ENCODE peak calls at places on chromosomes 4 and X, in ten cellular contexts. X, E, G, O, D, L, M, J, C and A are unnamed samples.

GRCh38 chr4:75243570-75243969 is 270.6 kb downstream of the RCHY1 start:
- DNase-seq in X (no peak), C (no peak), M (no peak), G (no peak), D (no peak), J (no peak), E (no peak), L (no peak), O (no peak), A (no peak)

GRCh38 chr4:124454772-124455270 is 257.7 kb downstream of the ANKRD50 start:
- DNase-seq in G (no peak), O (no peak), J (no peak), D (no peak), E (no peak), C (no peak), L (no peak), M (no peak), X (no peak), A (no peak)

GRCh38 chr4:145956288-145956890 is 17.8 kb upstream of the ZNF827 start:
- DNase-seq in C (no peak), M (peak; percentile 4), L (peak; percentile 39), X (peak; percentile 4), J (no peak), O (peak; percentile 41), G (peak; percentile 27), E (no peak), D (peak; percentile 43), A (no peak)

GRCh38 chr4:147546341-147546740 is 65.4 kb downstream of the EDNRA start:
- DNase-seq in L (peak; percentile 96), O (no peak), G (peak; percentile 30), M (no peak), C (no peak), X (no peak), J (peak; percentile 57), E (no peak), D (no peak), A (no peak)

GRCh38 chr4:88159137-88159725 is 792 bp upstream of the ABCG2 start:
- DNase-seq in O (no peak), G (peak; percentile 45), L (no peak), C (no peak), E (no peak), X (peak; percentile 13), D (no peak), J (no peak), M (no peak), A (no peak)

GRCh38 chr4:109827672-109828071 is at the start of gene RRH:
- DNase-seq in X (no peak), D (no peak), M (no peak), J (no peak), C (no peak), O (no peak), L (no peak), G (no peak), E (no peak), A (no peak)

GRCh38 chrX:136170109-136170800 is 22.9 kb downstream of the FHL1 start:
- DNase-seq in D (no peak), C (no peak), G (no peak), J (no peak), M (no peak), X (no peak), O (no peak), E (no peak), L (peak; percentile 53), A (no peak)

GRCh38 chr4:75633846-75634245 is 3.5 kb upstream of the CDKL2 start:
- DNase-seq in X (no peak), E (no peak), D (no peak), J (no peak), G (no peak), L (peak; percentile 67), C (no peak), M (no peak), O (no peak), A (no peak)

GRCh38 chrX:110853610-110854009 is 58.0 kb upstream of the CHRDL1 start:
- DNase-seq in O (no peak), C (no peak), G (peak; percentile 61), X (peak; percentile 70), L (peak; percentile 14), M (no peak), E (peak; percentile 52), D (peak; percentile 20), J (peak; percentile 14), A (no peak)

GRCh38 chr4:138910201-138910913 is 105.2 kb upstream of the NOCT start:
- DNase-seq in J (peak; percentile 79), M (no peak), L (peak; percentile 60), X (peak; percentile 60), C (no peak), D (peak; percentile 52), O (no peak), E (peak; percentile 78), G (no peak), A (no peak)

GRCh38 chr4:2060578-2061207 is 1.6 kb downstream of the NAT8L start:
- DNase-seq in L (no peak), E (no peak), X (no peak), O (no peak), C (no peak), J (no peak), G (no peak), M (no peak), D (peak; percentile 56), A (no peak)

GRCh38 chr4:138952405-138952804 is 63.2 kb upstream of the NOCT start:
- DNase-seq in M (no peak), G (no peak), L (peak; percentile 24), O (peak; percentile 45), E (no peak), J (peak; percentile 68), X (no peak), D (no peak), C (no peak), A (no peak)

GRCh38 chr4:139297001-139297410 is 4.3 kb upstream of the NAA15 start:
- DNase-seq in O (no peak), G (no peak), E (no peak), D (no peak), L (no peak), C (no peak), J (peak; percentile 65), M (no peak), X (no peak), A (no peak)

GRCh38 chr4:2257361-2258001 is 4.4 kb downstream of the MXD4 start:
- DNase-seq in M (no peak), X (no peak), D (peak; percentile 16), E (no peak), J (no peak), L (no peak), C (no peak), G (no peak), O (no peak), A (peak; percentile 8)